ENCODE peak calls at places on chromosomes 4 and X, in six cellular contexts. F is cardiac muscle cell, E is ascending aorta, N is neural progenitor cell, D is esophagus squamous epithelium, C is aorta. Y is an unnamed sample. For H3K9me3 and H3K4me1, the result is how much of the 10 kb centered on the place peaks cover.

GRCh38 chrX:31318866-31319265 is 247.0 kb upstream of the FTHL17 start:
- DNase-seq in F (no peak), E (no peak), N (no peak), D (no peak), C (no peak), Y (no peak)

GRCh38 chr4:52715255-52715897 is 35.8 kb downstream of the ERVMER34-1 start:
- DNase-seq in F (no peak), E (no peak), N (no peak), D (no peak), C (no peak), Y (no peak)

GRCh38 chrX:110915120-110915519 is 119.5 kb upstream of the CHRDL1 start:
- DNase-seq in F (no peak), E (no peak), N (no peak), D (no peak), C (no peak), Y (no peak)

GRCh38 chr4:129344058-129344457 is 248.1 kb downstream of the C4orf33 start:
- DNase-seq in F (peak), E (no peak), N (peak), D (no peak), C (no peak), Y (peak)

GRCh38 chr4:78799551-78800495 is 23.7 kb downstream of the BMP2K start:
- DNase-seq in F (no peak), E (no peak), N (no peak), D (no peak), C (no peak), Y (no peak)

GRCh38 chr4:41880840-41881831 is 54.1 kb upstream of the TMEM33 start:
- DNase-seq in F (no peak), E (no peak), N (peak), D (no peak), C (no peak), Y (no peak)

GRCh38 chr4:36322921-36323354 is 41.5 kb downstream of the DTHD1 start:
- DNase-seq in F (no peak), E (no peak), N (no peak), D (no peak), C (no peak), Y (no peak)

GRCh38 chr4:164700471-164700870 is 53.5 kb upstream of the SMIM31 start:
- DNase-seq in F (peak), E (no peak), N (peak), D (no peak), C (no peak), Y (peak)

GRCh38 chrX:97633798-97634197 is 750.1 kb downstream of the RPA4 start:
- DNase-seq in F (no peak), E (no peak), N (no peak), D (no peak), C (no peak), Y (no peak)
- H3K9me3 ChIP-seq in F (under half), E (under half), N (under half), D (under half), C (under half), Y (under half)

GRCh38 chr4:75660491-75660890 is 12.7 kb downstream of the G3BP2 start:
- DNase-seq in F (no peak), E (no peak), N (no peak), D (no peak), C (no peak), Y (no peak)

GRCh38 chr4:75655562-75655961 is 17.6 kb downstream of the G3BP2 start:
- DNase-seq in F (no peak), E (no peak), N (no peak), D (no peak), C (no peak), Y (no peak)

GRCh38 chr4:75659512-75660031 is 13.6 kb downstream of the G3BP2 start:
- DNase-seq in F (peak), E (no peak), N (no peak), D (no peak), C (no peak), Y (no peak)

GRCh38 chr4:75662626-75663025 is 10.6 kb downstream of the G3BP2 start:
- DNase-seq in F (no peak), E (no peak), N (no peak), D (no peak), C (no peak), Y (no peak)

GRCh38 chr4:75658881-75659280 is 14.3 kb downstream of the G3BP2 start:
- DNase-seq in F (no peak), E (no peak), N (no peak), D (no peak), C (no peak), Y (no peak)
- H3K4me1 ChIP-seq in F (under half), E (under half), N (under half), D (under half), C (under half), Y (under half)

DNA sequence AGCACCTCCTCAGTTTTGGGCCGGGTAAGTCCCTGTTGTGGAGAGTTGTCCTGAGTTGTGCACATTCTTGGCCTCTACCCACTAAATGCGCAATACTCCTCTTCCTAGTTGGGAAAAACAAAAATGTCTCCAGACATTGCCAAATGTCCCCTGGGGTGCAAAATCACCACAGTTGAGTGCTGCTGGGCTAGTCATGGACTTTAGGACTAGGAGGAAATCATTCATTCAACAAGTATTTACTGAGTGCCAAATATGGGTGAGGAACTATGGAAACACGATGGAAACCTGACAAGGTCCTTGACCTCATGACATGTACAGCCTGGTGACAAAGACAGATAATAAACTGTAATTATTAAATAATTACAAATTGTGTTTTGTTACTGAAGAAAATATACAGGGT is 71.6 kb downstream of the STX18 start:
- DNase-seq in F (no peak), E (no peak), N (no peak), D (no peak), C (no peak), Y (no peak)
- H3K9me3 ChIP-seq in F (under half), E (under half), N (under half), D (under half), C (under half), Y (under half)

DNA sequence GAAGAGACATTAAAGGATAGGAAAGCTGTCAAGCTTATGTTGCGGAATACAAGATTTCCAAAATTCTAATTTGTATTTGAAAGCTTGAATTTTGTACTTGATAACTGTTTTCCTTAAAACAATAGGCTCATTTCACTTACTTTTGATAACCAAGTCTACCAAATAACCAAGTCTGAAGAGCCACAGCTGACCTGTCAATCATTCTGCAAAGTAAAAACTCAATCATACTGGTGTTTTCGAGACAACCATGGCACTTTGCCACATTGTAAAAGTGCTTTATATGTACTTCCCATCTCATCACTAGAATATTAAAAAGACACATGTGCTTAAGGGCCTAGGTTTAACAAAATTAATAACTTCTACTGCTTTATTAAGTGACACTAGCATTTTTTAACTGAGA is 47.9 kb downstream of the LEF1 start:
- DNase-seq in F (no peak), E (no peak), N (no peak), D (no peak), C (no peak), Y (no peak)
- H3K4me1 ChIP-seq in F (under half), E (under half), N (under half), D (under half), C (under half), Y (under half)